ENCODE peak calls at places on chromosomes 4 and X, in seven cellular contexts. W is fibroblast of lung, P is ascending aorta, K is mucosa of descending colon, B is right lobe of liver, G is IMR-90, X is psoas muscle. E is an unnamed sample.

GRCh38 chr4:148068065-148068911 is 336.4 kb downstream of the ARHGAP10 start:
- DNase-seq in X (no peak), B (no peak), K (no peak), P (no peak), W (no peak), G (no peak), E (no peak)

GRCh38 chr4:16225996-16226815 is at the start of gene TAPT1:
- DNase-seq in X (peak; percentile 92), W (peak; percentile 53), P (peak; percentile 85), K (peak; percentile 93), B (peak; percentile 91), G (peak; percentile 30), E (peak; percentile 86)

GRCh38 chrX:81259008-81259713 is 57.3 kb downstream of the SH3BGRL start:
- DNase-seq in G (peak; percentile 67), B (no peak), P (no peak), K (no peak), W (peak; percentile 82), X (no peak), E (no peak)

GRCh38 chr4:152307669-152308068 is 228.2 kb downstream of the FBXW7 start:
- DNase-seq in K (no peak), P (no peak), W (no peak), B (no peak), G (no peak), X (no peak), E (no peak)

GRCh38 chr4:168840988-168841681 is 168.9 kb downstream of the CBR4 start:
- DNase-seq in W (no peak), P (no peak), G (no peak), X (no peak), K (no peak), B (no peak), E (peak; percentile 55)

GRCh38 chrX:129961180-129962083 is 21.0 kb upstream of the BCORL1 start:
- DNase-seq in X (peak; percentile 76), G (no peak), K (peak; percentile 87), B (peak; percentile 83), P (peak; percentile 71), W (no peak), E (peak; percentile 76)

GRCh38 chr4:184924516-184924915 is 93.8 kb upstream of the HELT start:
- DNase-seq in X (no peak), P (no peak), K (no peak), W (no peak), G (no peak), B (no peak), E (no peak)

GRCh38 chrX:54044877-54045328 is 630 bp upstream of the PHF8 start:
- DNase-seq in X (no peak), B (no peak), W (no peak), P (no peak), G (no peak), K (no peak), E (no peak)

GRCh38 chrX:75642811-75643361 is 120.0 kb upstream of the ZDHHC15 start:
- DNase-seq in X (no peak), P (no peak), G (no peak), K (no peak), W (no peak), B (no peak), E (no peak)

GRCh38 chrX:139113682-139114081 is 402.2 kb upstream of the FGF13 start:
- DNase-seq in K (no peak), G (no peak), X (no peak), P (no peak), W (no peak), B (no peak), E (no peak)

GRCh38 chr4:142284402-142285221 is 561.5 kb downstream of the INPP4B start:
- DNase-seq in B (no peak), P (no peak), W (no peak), G (no peak), X (no peak), K (no peak), E (no peak)

GRCh38 chrX:42442745-42443144 is 335.2 kb downstream of the PPP1R2C start:
- DNase-seq in W (no peak), X (no peak), K (no peak), P (no peak), G (no peak), B (no peak), E (no peak)

GRCh38 chr4:37689353-37689752 is 3.2 kb upstream of the RELL1 start:
- DNase-seq in X (no peak), P (no peak), K (no peak), G (no peak), B (no peak), W (no peak), E (no peak)

GRCh38 chrX:53223068-53223693 is 1.8 kb downstream of the KDM5C start:
- DNase-seq in B (no peak), W (peak; percentile 0), P (no peak), K (no peak), X (no peak), G (no peak), E (no peak)

GRCh38 chr4:163587867-163588266 is 93.4 kb downstream of the TMA16 start:
- DNase-seq in B (no peak), P (no peak), G (no peak), K (no peak), X (no peak), W (no peak), E (no peak)

GRCh38 chr4:141432000-141432712 is 204.2 kb upstream of the IL15 start:
- DNase-seq in W (peak; percentile 22), P (no peak), K (no peak), G (peak; percentile 28), X (no peak), B (no peak), E (no peak)

GRCh38 chr4:146507607-146508006 is 14.1 kb downstream of the SLC10A7 start:
- DNase-seq in W (peak; percentile 62), X (no peak), P (no peak), B (no peak), K (no peak), G (peak; percentile 16), E (no peak)

GRCh38 chrX:72061091-72061490 is 70.6 kb downstream of the RTL5 start:
- DNase-seq in W (no peak), X (no peak), K (no peak), P (no peak), G (no peak), B (no peak), E (no peak)

GRCh38 chr4:157443537-157443936 is 223.0 kb downstream of the GRIA2 start:
- DNase-seq in K (no peak), G (no peak), X (no peak), P (no peak), B (no peak), W (no peak), E (no peak)

GRCh38 chr4:78621395-78621794 is 69.8 kb downstream of the ANXA3 start:
- DNase-seq in X (no peak), W (no peak), G (no peak), K (no peak), P (no peak), B (no peak), E (no peak)

GRCh38 chr4:78624048-78624447 is 72.5 kb downstream of the ANXA3 start:
- DNase-seq in B (no peak), P (no peak), G (no peak), W (no peak), X (no peak), K (no peak), E (no peak)

GRCh38 chr4:78625073-78625472 is 73.5 kb downstream of the ANXA3 start:
- DNase-seq in K (no peak), W (no peak), B (no peak), G (no peak), X (no peak), P (no peak), E (no peak)

GRCh38 chr4:78618426-78618825 is 66.9 kb downstream of the ANXA3 start:
- DNase-seq in K (no peak), G (peak; percentile 28), P (no peak), B (no peak), W (no peak), X (no peak), E (no peak)

DNA sequence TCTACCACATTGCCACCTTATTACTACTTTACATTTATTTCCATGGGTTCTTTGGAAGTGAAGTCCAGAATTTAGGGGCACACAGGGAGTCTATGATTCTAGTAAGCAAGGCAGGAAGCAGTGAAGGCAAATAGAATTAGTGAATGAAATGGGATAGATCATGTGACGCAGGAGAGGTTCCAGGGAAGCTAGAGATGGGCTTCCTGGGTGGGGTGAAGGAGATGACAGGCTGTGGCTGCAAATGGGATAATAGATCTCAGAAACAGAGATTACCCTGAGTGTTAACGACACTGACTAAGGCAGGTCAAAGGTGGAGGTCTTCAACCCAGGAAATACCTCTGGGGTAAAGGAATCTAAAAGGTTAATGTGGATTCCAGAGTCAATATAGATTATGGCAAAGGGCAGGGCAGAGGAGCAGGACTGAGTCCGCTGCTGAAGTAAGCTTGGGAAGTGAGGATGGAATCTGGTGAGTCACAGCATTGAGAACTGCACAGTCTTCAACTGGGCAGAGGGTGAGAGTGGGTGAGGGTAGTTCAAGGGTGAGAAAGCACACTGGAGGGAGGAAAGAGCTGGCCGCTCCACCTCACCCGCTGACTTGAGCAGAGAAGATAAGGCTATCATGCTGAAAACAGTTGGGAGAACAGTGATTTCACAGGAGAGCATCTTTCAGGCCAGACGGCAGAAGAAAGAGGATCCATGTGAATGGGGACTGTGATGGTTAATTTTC is 70.8 kb downstream of the ANXA3 start:
- DNase-seq in B (no peak), P (no peak), G (peak; percentile 73), K (no peak), W (peak; percentile 65), X (no peak), E (no peak)
- H3K36me3 ChIP-seq in B (no peaks in the 10 kb centered on the region), P (no peaks in the 10 kb centered on the region), G (no peaks in the 10 kb centered on the region), K (no peaks in the 10 kb centered on the region), W (no peaks in the 10 kb centered on the region), X (no peaks in the 10 kb centered on the region), E (no peaks in the 10 kb centered on the region)

DNA sequence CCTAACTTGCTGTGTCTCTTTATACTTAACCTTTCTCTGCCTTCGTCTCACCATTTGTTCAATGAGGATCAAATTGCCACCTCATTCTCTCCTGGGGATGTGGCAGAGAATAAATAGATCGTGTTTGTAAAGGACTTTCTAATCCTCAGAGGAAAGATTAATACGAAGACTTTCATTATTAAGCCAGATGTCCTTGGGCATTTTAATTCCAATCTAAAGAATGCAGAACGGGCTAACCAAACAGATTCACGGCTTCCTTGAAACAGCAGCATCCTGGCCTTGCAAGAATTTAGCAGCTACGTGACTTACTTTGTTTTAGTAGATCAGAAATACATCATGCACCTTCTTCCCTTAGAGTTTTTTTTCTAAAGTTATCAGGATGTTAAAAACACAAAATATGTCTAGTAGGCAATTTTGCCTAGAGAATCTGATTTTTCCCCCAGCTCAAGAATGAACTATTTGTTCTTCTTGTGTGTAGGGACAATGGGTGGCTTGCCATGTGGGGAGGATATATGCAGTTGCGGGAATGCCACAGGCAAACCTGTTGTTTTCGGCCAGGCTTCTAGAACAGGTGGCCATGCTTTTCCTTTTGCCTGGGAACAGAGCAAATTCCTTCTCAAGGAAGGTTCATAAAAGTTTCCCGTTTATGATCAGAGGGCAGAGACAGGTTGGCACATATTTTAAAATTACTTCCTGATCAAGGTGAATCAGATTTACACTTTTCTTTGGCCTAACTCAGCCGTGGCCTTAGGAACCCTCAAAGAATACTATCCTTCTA is 3.0 kb downstream of the MID1 start:
- DNase-seq in B (no peak), X (no peak), W (no peak), K (no peak), P (no peak), G (no peak), E (no peak)
- H3K4me3 ChIP-seq in B (no peak overlapping the region), X (no peak overlapping the region), W (peak overlapping the region; percentile 67), K (no peak overlapping the region), P (peak overlapping the region; percentile 61), G (peak overlapping the region; percentile 60), E (no peak overlapping the region)

GRCh38 chr4:8473198-8473919 is 32.8 kb downstream of the TRMT44 start:
- DNase-seq in X (no peak), K (peak; percentile 31), W (no peak), P (peak; percentile 73), G (no peak), B (peak; percentile 55), E (no peak)
- H3K36me3 ChIP-seq in X (no peaks in the 10 kb centered on the region), K (no peaks in the 10 kb centered on the region), W (no peaks in the 10 kb centered on the region), P (peaks cover 43% of the 10 kb centered on the region), G (peaks cover 23% of the 10 kb centered on the region), B (peaks cover 16% of the 10 kb centered on the region), E (peaks cover under 1% of the 10 kb centered on the region)

GRCh38 chr4:68466751-68467150 is 19.5 kb downstream of the TMPRSS11E start:
- DNase-seq in X (no peak), G (no peak), W (no peak), P (no peak), B (no peak), K (no peak), E (no peak)
- H3K4me3 ChIP-seq in X (no peak overlapping the region), G (no peak overlapping the region), W (no peak overlapping the region), P (no peak overlapping the region), B (no peak overlapping the region), K (no peak overlapping the region), E (no peak overlapping the region)

E was measured in body of pancreas.